ENCODE peak calls at places on chromosome 19, in six cellular contexts. E is heart left ventricle, A is breast epithelium, O is HCT116, T is tibial nerve, S is suprapubic skin. H is an unnamed sample.

GRCh38 chr19:14363203-14364097 is 17.8 kb upstream of the ADGRE5 start:
- DNase-seq in S (no peak), E (peak; percentile 89), T (no peak), O (peak; percentile 77), A (peak; percentile 41), H (peak; percentile 67)

GRCh38 chr19:49340069-49340864 is 5.1 kb downstream of the CD37 start:
- DNase-seq in S (peak; percentile 86), O (no peak), A (peak; percentile 32), T (peak; percentile 62), E (peak; percentile 83), H (peak; percentile 89)

GRCh38 chr19:6610934-6611370 is 20.0 kb upstream of the CD70 start:
- DNase-seq in S (no peak), O (peak; percentile 40), E (no peak), T (no peak), A (no peak), H (no peak)

GRCh38 chr19:18000981-18001836 is 6.8 kb upstream of the ARRDC2 start:
- DNase-seq in E (peak; percentile 91), T (peak; percentile 85), S (peak; percentile 96), A (peak; percentile 89), O (peak; percentile 81), H (peak; percentile 79)

GRCh38 chr19:32688315-32688714 is 3.3 kb upstream of the NUDT19 start:
- DNase-seq in T (no peak), O (no peak), E (no peak), A (no peak), S (no peak), H (no peak)

GRCh38 chr19:34259367-34259865 is 5.1 kb downstream of the GARRE1 start:
- DNase-seq in E (no peak), S (no peak), T (no peak), O (no peak), A (no peak), H (no peak)

GRCh38 chr19:34224996-34225658 is 29.2 kb upstream of the GARRE1 start:
- DNase-seq in T (no peak), S (no peak), A (no peak), O (no peak), E (no peak), H (no peak)

GRCh38 chr19:38303517-38304351 is at the start of gene C19orf33:
- DNase-seq in T (no peak), A (peak; percentile 56), O (peak; percentile 84), E (peak; percentile 52), S (no peak), H (no peak)

GRCh38 chr19:16200038-16200775 is 2.5 kb downstream of the AP1M1 start:
- DNase-seq in E (no peak), T (peak; percentile 31), S (no peak), O (no peak), A (no peak), H (peak; percentile 91)

GRCh38 chr19:18301718-18302111 is 20.3 kb upstream of the JUND start:
- DNase-seq in O (no peak), T (no peak), A (no peak), E (no peak), S (no peak), H (no peak)

GRCh38 chr19:49111218-49111998 is 2.8 kb upstream of the LIN7B start:
- DNase-seq in T (no peak), A (no peak), E (no peak), S (no peak), O (no peak), H (no peak)

GRCh38 chr19:49497047-49497789 is 984 bp downstream of the RPS11 start:
- DNase-seq in A (no peak), T (peak; percentile 51), O (no peak), E (peak; percentile 63), S (peak; percentile 84), H (peak; percentile 65)

GRCh38 chr19:49419173-49419572 is 4.1 kb downstream of the PTH2 start:
- DNase-seq in A (no peak), O (no peak), S (no peak), E (no peak), T (no peak), H (no peak)

GRCh38 chr19:55703790-55704215 is 28.8 kb downstream of the EPN1 start:
- DNase-seq in O (peak; percentile 4), A (no peak), S (no peak), T (no peak), E (no peak), H (no peak)

GRCh38 chr19:15357906-15358305 is 21.7 kb downstream of the AKAP8 start:
- DNase-seq in O (no peak), S (no peak), E (no peak), A (no peak), T (no peak), H (peak; percentile 65)

GRCh38 chr19:33499248-33499647 is 22.3 kb downstream of the PEPD start:
- DNase-seq in T (no peak), A (no peak), O (no peak), S (no peak), E (no peak), H (peak; percentile 89)

GRCh38 chr19:32396046-32396652 is 9.4 kb upstream of the DPY19L3 start:
- DNase-seq in T (no peak), E (no peak), S (no peak), O (no peak), A (no peak), H (no peak)

GRCh38 chr19:13072206-13072898 is 30.3 kb downstream of the LYL1 start:
- DNase-seq in O (no peak), E (no peak), A (no peak), S (no peak), T (no peak), H (no peak)

GRCh38 chr19:48674921-48675824 is 2.4 kb upstream of the NTN5 start:
- DNase-seq in O (peak; percentile 76), E (peak; percentile 84), A (peak; percentile 80), S (peak; percentile 91), T (peak; percentile 74), H (peak; percentile 77)

GRCh38 chr19:3538965-3539742 is at the start of gene TEKTIP1:
- DNase-seq in S (no peak), O (no peak), A (no peak), T (no peak), E (no peak), H (no peak)

GRCh38 chr19:41935781-41936415 is 7.6 kb upstream of the ERFL start:
- DNase-seq in O (no peak), T (no peak), A (no peak), S (no peak), E (no peak), H (no peak)

GRCh38 chr19:55694241-55694655 is 19.2 kb downstream of the EPN1 start:
- DNase-seq in A (no peak), T (no peak), O (no peak), S (no peak), E (no peak), H (no peak)

GRCh38 chr19:19107663-19108062 is 30.6 kb downstream of the TMEM161A start:
- DNase-seq in O (no peak), T (no peak), E (no peak), S (no peak), A (no peak), H (no peak)

GRCh38 chr19:35648017-35648961 is at the start of gene COX6B1:
- DNase-seq in O (peak; percentile 94), S (peak; percentile 96), A (peak; percentile 95), E (peak; percentile 95), T (peak; percentile 83), H (peak; percentile 91)

GRCh38 chr19:35643255-35644205 is 2.0 kb downstream of the ETV2 start:
- DNase-seq in T (peak; percentile 41), A (peak; percentile 73), E (peak; percentile 74), O (peak; percentile 75), S (no peak), H (peak; percentile 92)

GRCh38 chr19:35644987-35645679 is 3.0 kb upstream of the COX6B1 start:
- DNase-seq in O (peak; percentile 56), A (peak; percentile 58), T (peak; percentile 74), E (peak; percentile 83), S (peak; percentile 93), H (peak; percentile 85)

GRCh38 chr19:35644206-35644986 is 2.9 kb downstream of the ETV2 start:
- DNase-seq in A (peak; percentile 94), T (peak; percentile 87), E (peak; percentile 94), S (peak; percentile 97), O (peak; percentile 93), H (peak; percentile 99)

DNA sequence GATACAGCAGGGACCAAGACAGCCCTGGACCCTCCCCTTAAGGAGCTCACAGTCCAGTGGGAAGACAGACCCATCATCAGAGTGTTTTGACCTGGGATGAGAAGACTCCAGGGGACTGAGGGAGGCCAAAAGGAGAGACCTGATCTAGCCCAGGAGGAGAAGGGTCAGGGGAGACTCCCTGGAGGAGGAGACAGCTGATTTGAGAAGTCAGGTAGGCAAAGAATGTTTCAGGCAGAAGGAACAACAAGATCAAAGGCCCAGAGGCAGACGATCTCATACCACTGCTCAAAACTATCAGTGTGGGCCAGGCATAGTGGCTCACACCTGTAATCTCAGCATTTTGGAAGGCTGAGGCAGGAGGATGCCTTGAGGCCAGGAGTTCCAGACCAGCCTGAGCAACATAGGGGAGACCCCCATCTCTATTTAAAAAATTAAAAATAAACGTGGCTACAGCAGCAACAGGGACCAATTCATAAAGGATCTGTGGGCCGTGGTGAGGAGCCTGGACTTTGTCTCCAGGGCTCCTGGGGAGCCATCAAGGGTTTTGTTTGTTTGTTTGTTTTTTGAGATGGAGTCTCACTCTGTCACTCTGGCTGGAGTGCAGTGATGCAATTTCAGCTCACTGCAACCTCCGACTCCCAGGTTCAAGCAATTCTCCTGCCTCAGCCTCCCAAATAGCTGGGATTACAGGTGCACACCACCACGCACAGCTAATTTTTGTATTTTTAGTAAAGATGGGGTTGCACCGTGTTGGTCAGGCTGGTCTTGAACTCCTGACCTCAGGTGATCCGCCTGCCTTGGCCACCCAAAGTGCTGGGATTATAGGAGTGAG is 2.2 kb upstream of the COX6B1 start:
- DNase-seq in A (no peak), T (no peak), O (no peak), E (no peak), S (no peak), H (no peak)
- H3K4me1 ChIP-seq in A (peaks cover 10% of the 10 kb centered on the region), T (peaks cover 75% of the 10 kb centered on the region), O (peaks cover 14% of the 10 kb centered on the region), E (peaks cover 66% of the 10 kb centered on the region), S (peaks cover 48% of the 10 kb centered on the region), H (no peaks in the 10 kb centered on the region)

DNA sequence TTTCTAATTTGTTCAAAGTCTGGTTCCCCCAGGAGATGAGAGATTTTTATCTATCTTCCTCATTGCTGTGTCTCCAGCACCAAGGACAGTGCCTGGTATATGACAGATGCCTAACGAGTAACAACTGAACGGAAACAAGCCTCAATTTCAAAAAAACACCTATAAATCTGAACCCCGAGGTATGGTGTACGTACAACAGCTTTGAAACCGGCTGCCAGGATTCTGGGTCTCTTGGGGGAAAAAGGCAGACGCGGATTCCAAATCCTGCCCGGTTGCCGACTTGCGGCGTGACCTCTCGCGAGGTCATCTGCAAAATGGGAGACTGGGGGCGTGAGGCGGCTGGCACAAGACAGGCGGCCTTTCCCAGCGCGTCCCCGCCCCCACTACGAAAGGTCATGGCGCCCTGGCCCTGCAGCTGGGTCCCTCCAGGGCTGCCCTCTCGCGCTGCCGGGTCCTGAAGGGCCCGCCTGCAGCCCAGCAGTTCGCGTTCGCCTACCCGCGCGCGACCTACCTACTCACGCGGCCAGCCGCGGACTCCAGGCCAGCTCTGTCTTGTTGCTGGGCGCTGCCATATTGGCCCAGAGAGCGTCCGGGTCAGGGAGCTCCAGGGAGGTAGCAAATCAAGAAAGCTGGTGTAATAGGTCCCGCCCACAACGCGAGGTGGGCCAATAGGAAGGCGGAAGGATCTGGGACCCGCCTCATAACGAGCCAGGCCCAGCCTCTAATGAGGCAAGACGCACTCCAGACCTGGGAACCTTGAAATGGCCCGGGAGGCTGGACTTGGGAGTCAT is at the start of gene ECSIT:
- DNase-seq in A (peak; percentile 98), O (peak; percentile 97), T (peak; percentile 96), S (peak; percentile 99), E (peak; percentile 97), H (peak; percentile 95)
- TF ChIP-seq POLR2A in A (peak; percentile 34), O (peak; percentile 27), T (no peak), S (no peak), E (peak; percentile 64), H (peak; percentile 57)

GRCh38 chr19:4878491-4878968 is 11.1 kb upstream of the PLIN3 start:
- DNase-seq in E (no peak), A (peak; percentile 29), S (no peak), T (no peak), O (no peak), H (no peak)
- H3K27ac ChIP-seq in E (peak overlapping the region; percentile 80), A (peak overlapping the region; percentile 80), S (peak overlapping the region; percentile 19), T (peak overlapping the region; percentile 89), O (no peak overlapping the region), H (no peak overlapping the region)

GRCh38 chr19:10600149-10600548 is 13.0 kb upstream of the AP1M2 start:
- DNase-seq in A (no peak), S (no peak), O (no peak), T (no peak), E (no peak), H (no peak)
- H3K4me1 ChIP-seq in A (peaks cover 8% of the 10 kb centered on the region), S (peaks cover 37% of the 10 kb centered on the region), O (peaks cover 5% of the 10 kb centered on the region), T (peaks cover 54% of the 10 kb centered on the region), E (peaks cover 48% of the 10 kb centered on the region), H (no peaks in the 10 kb centered on the region)